ENCODE peak calls at places on chromosomes 6 and 20, in nine cellular contexts. E, W, Y, Z, N, J, Q, P and G are unnamed samples.

GRCh38 chr20:37728635-37728983 is 34.8 kb downstream of the CTNNBL1 start:
- DNase-seq in E (no peak), W (no peak), Y (no peak), Z (no peak), N (no peak), J (no peak), Q (no peak), P (no peak), G (no peak)

GRCh38 chr6:114304304-114304887 is 38.4 kb downstream of the HS3ST5 start:
- DNase-seq in E (no peak), W (peak; percentile 55), Y (peak; percentile 45), Z (no peak), N (no peak), J (no peak), Q (no peak), P (peak; percentile 49), G (peak; percentile 8)

GRCh38 chr20:45337367-45338120 is 10.7 kb downstream of the SDC4 start:
- DNase-seq in E (no peak), W (peak; percentile 97), Y (peak; percentile 91), Z (no peak), N (peak; percentile 71), J (no peak), Q (no peak), P (peak; percentile 89), G (peak; percentile 79)

GRCh38 chr6:37576336-37576737 is 76.6 kb upstream of the CCDC167 start:
- DNase-seq in E (no peak), W (peak; percentile 97), Y (no peak), Z (no peak), N (peak; percentile 40), J (peak; percentile 30), Q (no peak), P (peak; percentile 71), G (peak; percentile 32)

GRCh38 chr6:90220273-90220672 is 76.4 kb downstream of the BACH2 start:
- DNase-seq in E (no peak), W (no peak), Y (no peak), Z (no peak), N (no peak), J (no peak), Q (no peak), P (no peak), G (no peak)

GRCh38 chr6:36642913-36643817 is 35.3 kb upstream of the CDKN1A start:
- DNase-seq in E (no peak), W (peak; percentile 91), Y (peak; percentile 72), Z (no peak), N (peak; percentile 65), J (no peak), Q (no peak), P (peak; percentile 77), G (peak; percentile 84)

GRCh38 chr20:34581341-34582189 is 23.0 kb downstream of the MAP1LC3A start:
- DNase-seq in E (no peak), W (peak; percentile 67), Y (no peak), Z (no peak), N (peak; percentile 45), J (no peak), Q (peak; percentile 57), P (peak; percentile 82), G (peak; percentile 61)

GRCh38 chr6:6434723-6435122 is 114.3 kb upstream of the F13A1 start:
- DNase-seq in E (no peak), W (no peak), Y (no peak), Z (no peak), N (no peak), J (no peak), Q (no peak), P (no peak), G (no peak)

GRCh38 chr6:114735118-114735730 is 392.4 kb upstream of the HS3ST5 start:
- DNase-seq in E (no peak), W (no peak), Y (no peak), Z (no peak), N (no peak), J (no peak), Q (no peak), P (no peak), G (peak; percentile 4)

GRCh38 chr6:73695619-73696421 is at the start of gene CD109:
- DNase-seq in E (no peak), W (peak; percentile 88), Y (no peak), Z (peak; percentile 4), N (peak; percentile 66), J (peak; percentile 46), Q (peak; percentile 33), P (peak; percentile 81), G (peak; percentile 69)

GRCh38 chr6:56168601-56169000 is 78.8 kb downstream of the COL21A1 start:
- DNase-seq in E (no peak), W (peak; percentile 54), Y (no peak), Z (no peak), N (no peak), J (no peak), Q (no peak), P (peak; percentile 18), G (no peak)

GRCh38 chr6:161105408-161105807 is 113.8 kb downstream of the MAP3K4 start:
- DNase-seq in E (no peak), W (no peak), Y (no peak), Z (no peak), N (no peak), J (no peak), Q (no peak), P (no peak), G (no peak)

GRCh38 chr20:13613917-13614316 is 24.8 kb downstream of the TASP1 start:
- DNase-seq in E (no peak), W (no peak), Y (no peak), Z (no peak), N (no peak), J (no peak), Q (no peak), P (peak; percentile 28), G (no peak)

GRCh38 chr6:125022391-125022989 is 60.3 kb downstream of the RNF217 start:
- DNase-seq in E (no peak), W (no peak), Y (no peak), Z (no peak), N (no peak), J (no peak), Q (no peak), P (no peak), G (no peak)